ENCODE peak calls at places on chromosomes 13 and 19, in ten cellular contexts. I is aorta, L is fibroblast of lung, U is tibial nerve, Y is colonic mucosa, N is mucosa of descending colon, B is A673, R is Caco-2, A is left lung, F is neural progenitor cell. Z is an unnamed sample. For H3K36me3, the result is how much of the 10 kb centered on the place peaks cover.

GRCh38 chr19:41861098-41861768 is 1.2 kb downstream of the RPS19 start:
- DNase-seq in Y (no peak), I (no peak), R (no peak), L (no peak), A (no peak), N (no peak), U (no peak), F (no peak), B (no peak), Z (no peak)

GRCh38 chr13:48859168-48860105 is 116.3 kb upstream of the FNDC3A start:
- DNase-seq in L (no peak), F (no peak), U (no peak), A (no peak), Y (peak), R (no peak), B (no peak), I (no peak), N (no peak), Z (no peak)

GRCh38 chr13:23087884-23088283 is 92.9 kb upstream of the SGCG start:
- DNase-seq in F (peak), A (no peak), N (no peak), U (no peak), Y (peak), R (peak), B (peak), L (peak), I (no peak), Z (no peak)

GRCh38 chr13:109737606-109738005 is 48.8 kb downstream of the IRS2 start:
- DNase-seq in U (no peak), N (no peak), L (peak), A (no peak), F (no peak), I (no peak), B (no peak), R (no peak), Y (no peak), Z (no peak)

GRCh38 chr13:46866150-46866549 is 30.7 kb downstream of the HTR2A start:
- DNase-seq in N (peak), F (peak), B (peak), I (no peak), Y (peak), A (peak), U (no peak), L (peak), R (peak), Z (peak)

GRCh38 chr13:25177636-25178035 is 5.5 kb upstream of the AMER2 start:
- DNase-seq in R (no peak), F (no peak), B (no peak), I (no peak), L (no peak), A (no peak), U (no peak), N (no peak), Y (no peak), Z (no peak)

GRCh38 chr19:39438270-39438934 is 2.7 kb upstream of the RPS16 start:
- DNase-seq in N (no peak), I (no peak), U (no peak), F (no peak), L (peak), Y (no peak), A (no peak), R (peak), B (no peak), Z (no peak)

GRCh38 chr19:518292-519231 is 11.3 kb downstream of the TPGS1 start:
- DNase-seq in L (no peak), A (no peak), N (peak), I (no peak), R (peak), U (no peak), B (no peak), F (peak), Y (no peak), Z (no peak)

GRCh38 chr19:47494211-47494547 is 10.2 kb upstream of the KPTN start:
- DNase-seq in A (no peak), F (no peak), B (no peak), L (no peak), Y (no peak), U (no peak), N (no peak), R (no peak), I (no peak), Z (no peak)

GRCh38 chr13:47306991-47307390 is 410.1 kb upstream of the HTR2A start:
- DNase-seq in A (no peak), Y (no peak), R (no peak), U (no peak), B (no peak), I (no peak), F (no peak), L (no peak), N (no peak), Z (no peak)

GRCh38 chr19:8445488-8446001 is 770 bp downstream of the HNRNPM start:
- DNase-seq in U (no peak), L (peak), F (peak), B (peak), N (peak), Y (peak), R (peak), I (peak), A (peak), Z (peak)

GRCh38 chr19:10093295-10094186 is 7.4 kb downstream of the SHFL start:
- DNase-seq in N (no peak), B (no peak), L (no peak), I (no peak), Y (no peak), R (no peak), U (no peak), A (no peak), F (no peak), Z (no peak)

GRCh38 chr19:4816388-4817165 is 14.9 kb downstream of the TICAM1 start:
- DNase-seq in A (no peak), F (no peak), I (no peak), B (no peak), R (no peak), U (no peak), L (no peak), Y (no peak), N (no peak), Z (no peak)

GRCh38 chr13:34320084-34320483 is 502.1 kb downstream of the RFC3 start:
- DNase-seq in B (no peak), I (no peak), L (no peak), Y (no peak), R (no peak), N (no peak), U (no peak), F (no peak), A (no peak), Z (no peak)

GRCh38 chr13:45367358-45367757 is 26.4 kb upstream of the TPT1 start:
- DNase-seq in R (peak), L (peak), Y (peak), N (peak), F (no peak), U (no peak), B (peak), A (peak), I (peak), Z (no peak)

GRCh38 chr13:114012141-114012540 is 38.3 kb upstream of the C13orf46 start:
- DNase-seq in N (no peak), A (no peak), B (no peak), L (no peak), I (peak), Y (no peak), F (no peak), U (no peak), R (no peak), Z (no peak)
- H3K36me3 ChIP-seq in N (under half), A (under half), B (under half), L (under half), I (under half), Y (under half), F (under half), U (half or more), R (under half), Z (half or more)

GRCh38 chr13:95195146-95195545 is 106.1 kb downstream of the ABCC4 start:
- DNase-seq in R (no peak), U (no peak), L (no peak), A (no peak), B (peak), I (no peak), N (no peak), Y (no peak), F (no peak), Z (no peak)
- H3K36me3 ChIP-seq in R (under half), U (under half), L (under half), A (under half), B (under half), I (under half), N (under half), Y (under half), F (under half), Z (under half)

GRCh38 chr19:15421136-15421535 is 2.3 kb upstream of the AKAP8L start:
- DNase-seq in Y (no peak), U (no peak), A (no peak), R (no peak), B (no peak), I (no peak), L (no peak), N (no peak), F (no peak), Z (no peak)

GRCh38 chr19:15419413-15420025 is 731 bp upstream of the AKAP8L start:
- DNase-seq in Y (no peak), I (no peak), F (no peak), N (no peak), A (no peak), B (no peak), L (no peak), U (no peak), R (no peak), Z (no peak)

GRCh38 chr19:15418588-15419412 is at the start of gene AKAP8L:
- DNase-seq in L (peak), I (peak), B (peak), N (peak), Y (peak), U (peak), R (peak), A (peak), F (peak), Z (peak)

GRCh38 chr19:15418112-15418587 is 638 bp downstream of the AKAP8L start:
- DNase-seq in I (no peak), U (no peak), F (peak), R (no peak), N (no peak), A (no peak), L (peak), Y (peak), B (peak), Z (peak)

GRCh38 chr19:15417699-15418098 is 1.1 kb downstream of the AKAP8L start:
- DNase-seq in B (no peak), A (no peak), Y (no peak), N (no peak), L (peak), U (no peak), R (no peak), F (no peak), I (peak), Z (no peak)
- H3K36me3 ChIP-seq in B (under half), A (under half), Y (under half), N (under half), L (under half), U (under half), R (under half), F (under half), I (under half), Z (under half)

DNA sequence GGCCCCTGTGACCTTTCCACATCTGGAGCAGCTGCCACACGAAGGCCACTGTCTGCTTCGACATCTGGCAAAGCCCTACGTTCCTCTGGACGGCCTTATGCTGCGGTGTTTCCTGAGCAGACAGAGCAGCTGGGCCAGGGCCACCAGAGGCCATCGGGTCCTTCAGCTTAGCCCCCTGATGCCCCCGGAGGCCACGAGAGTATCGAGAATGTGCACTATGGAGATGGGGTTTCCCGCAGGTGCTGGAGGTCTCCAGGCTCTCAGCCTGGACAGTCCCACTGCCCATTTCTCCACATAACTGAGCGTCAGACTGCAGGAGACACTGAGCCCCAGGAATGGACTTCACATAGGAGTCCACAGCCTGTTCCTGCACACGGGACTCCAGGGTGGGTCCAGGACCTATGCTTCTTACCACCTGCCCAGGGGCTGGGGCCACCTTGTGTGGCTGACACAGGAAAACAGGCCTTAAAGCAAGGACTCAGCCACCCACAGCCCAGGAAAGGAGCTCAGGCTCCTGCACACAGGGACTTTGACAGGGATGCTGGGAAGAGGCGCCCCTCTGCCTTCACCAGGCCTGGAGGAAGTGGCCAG is 80.7 kb downstream of the SLC7A1 start:
- DNase-seq in B (no peak), F (no peak), I (no peak), R (peak), Y (no peak), L (no peak), A (no peak), N (no peak), U (no peak), Z (no peak)
- H3K36me3 ChIP-seq in B (half or more), F (under half), I (under half), R (under half), Y (under half), L (under half), A (under half), N (under half), U (half or more), Z (under half)

GRCh38 chr19:7177926-7178325 is 108.4 kb downstream of the ZNF557 start:
- DNase-seq in F (no peak), N (no peak), Y (no peak), U (no peak), B (no peak), I (no peak), A (no peak), L (peak), R (no peak), Z (no peak)

GRCh38 chr19:7176792-7177191 is 107.3 kb downstream of the ZNF557 start:
- DNase-seq in A (no peak), U (no peak), I (no peak), N (no peak), Y (no peak), L (no peak), R (no peak), B (no peak), F (no peak), Z (no peak)

GRCh38 chr19:7182489-7182888 is 111.7 kb downstream of the INSR start:
- DNase-seq in L (no peak), B (no peak), Y (no peak), A (no peak), U (no peak), F (no peak), N (no peak), I (no peak), R (no peak), Z (no peak)

DNA sequence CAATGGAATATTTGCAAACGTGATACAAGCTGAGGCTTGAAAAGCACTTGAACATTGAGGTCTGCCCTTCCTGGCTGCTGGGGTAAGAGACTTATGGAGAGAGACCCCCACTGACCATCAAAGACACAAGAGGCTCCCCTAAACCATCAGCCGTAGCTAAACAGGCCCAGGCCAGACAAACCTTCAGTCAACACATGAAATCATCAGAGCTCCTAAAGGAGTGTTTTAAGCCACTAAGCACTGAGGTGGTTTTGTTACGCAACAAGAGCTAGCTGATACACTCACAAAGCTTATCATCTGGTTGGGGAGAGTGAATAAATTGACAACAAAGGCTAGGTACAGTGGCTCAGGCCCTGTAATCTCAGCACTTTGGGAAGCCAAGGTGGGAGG is 110.4 kb downstream of the ZNF557 start:
- DNase-seq in B (no peak), R (no peak), A (no peak), F (no peak), N (no peak), Y (no peak), L (no peak), U (no peak), I (no peak), Z (no peak)
- H3K36me3 ChIP-seq in B (under half), R (under half), A (under half), F (under half), N (under half), Y (under half), L (under half), U (under half), I (under half), Z (under half)

GRCh38 chr19:15424121-15424520 is 5.3 kb upstream of the AKAP8L start:
- DNase-seq in Y (no peak), B (no peak), F (no peak), U (no peak), R (no peak), I (no peak), A (no peak), N (no peak), L (no peak), Z (no peak)
- H3K36me3 ChIP-seq in Y (under half), B (half or more), F (under half), U (half or more), R (under half), I (under half), A (under half), N (under half), L (under half), Z (under half)

GRCh38 chr13:40611635-40612422 is 54.6 kb downstream of the FOXO1 start:
- DNase-seq in F (no peak), L (no peak), N (no peak), Y (no peak), A (no peak), R (no peak), B (no peak), I (no peak), U (no peak), Z (no peak)
- H3K36me3 ChIP-seq in F (under half), L (under half), N (under half), Y (under half), A (under half), R (under half), B (under half), I (under half), U (under half), Z (under half)